ENCODE peak calls at places on chromosome 13, in six cellular contexts. O is left colon, Q is T-cell, Y is uterus, A is IMR-90, G is NCI-H345. D is an unnamed sample.

GRCh38 chr13:20964904-20965303 is 62.4 kb upstream of the XPO4 start:
- DNase-seq in O (no peak), Q (no peak), Y (no peak), A (peak), G (no peak), D (no peak)

GRCh38 chr13:47829684-47830083 is 171.4 kb downstream of the SUCLA2 start:
- DNase-seq in O (no peak), Q (no peak), Y (no peak), A (peak), G (no peak), D (no peak)

GRCh38 chr13:109712187-109712601 is 74.2 kb downstream of the IRS2 start:
- DNase-seq in O (no peak), Q (no peak), Y (no peak), A (no peak), G (no peak), D (no peak)

GRCh38 chr13:48580185-48580803 is 47.4 kb upstream of the RCBTB2 start:
- DNase-seq in O (peak), Q (peak), Y (peak), A (peak), G (peak), D (peak)

GRCh38 chr13:21979156-21979819 is 308.4 kb downstream of the FGF9 start:
- DNase-seq in O (no peak), Q (no peak), Y (no peak), A (peak), G (peak), D (no peak)

GRCh38 chr13:52782486-52783448 is 43.1 kb upstream of the CNMD start:
- DNase-seq in O (no peak), Q (no peak), Y (no peak), A (no peak), G (no peak), D (no peak)

GRCh38 chr13:24180743-24181384 is 20.3 kb downstream of the SPATA13 start:
- DNase-seq in O (no peak), Q (no peak), Y (no peak), A (peak), G (no peak), D (no peak)

GRCh38 chr13:82747331-82747730 is 1134.9 kb downstream of the SLITRK1 start:
- DNase-seq in O (no peak), Q (no peak), Y (no peak), A (no peak), G (no peak), D (no peak)

GRCh38 chr13:60332682-60333081 is 64.3 kb upstream of the TDRD3 start:
- DNase-seq in O (no peak), Q (no peak), Y (no peak), A (no peak), G (no peak), D (no peak)

GRCh38 chr13:84774111-84774510 is 891.8 kb upstream of the SLITRK1 start:
- DNase-seq in O (no peak), Q (no peak), Y (no peak), A (no peak), G (no peak), D (no peak)